ENCODE peak calls at places on chromosomes 13 and 19, in four cellular contexts. One of them, this sample, is unnamed.

GRCh38 chr19:41696402-41697197 is 8.5 kb upstream of the CEACAM7 start:
- DNase-seq in GM12878: no peak
- DNase-seq in K562: no peak
- DNase-seq in HepG2: no peak
- DNase-seq in this sample: peak; percentile 36

GRCh38 chr19:17216058-17216670 is 1.0 kb downstream of the USE1 start:
- DNase-seq in K562: no peak
- DNase-seq in GM12878: no peak
- DNase-seq in HepG2: no peak
- DNase-seq in this sample: no peak

GRCh38 chr19:35135389-35135909 is 590 bp upstream of the LGI4 start:
- DNase-seq in HepG2: peak; percentile 65
- DNase-seq in GM12878: no peak
- DNase-seq in K562: peak; percentile 92
- DNase-seq in this sample: peak; percentile 88

GRCh38 chr19:8302734-8303133 is 5.4 kb downstream of the CD320 start:
- DNase-seq in K562: no peak
- DNase-seq in GM12878: no peak
- DNase-seq in HepG2: no peak
- DNase-seq in this sample: peak; percentile 5

GRCh38 chr13:95858286-95859075 is 181.5 kb downstream of the DNAJC3 start:
- DNase-seq in GM12878: no peak
- DNase-seq in K562: no peak
- DNase-seq in HepG2: no peak
- DNase-seq in this sample: no peak

GRCh38 chr13:62879071-62879470 is 1463.4 kb upstream of the PCDH20 start:
- DNase-seq in GM12878: no peak
- DNase-seq in K562: no peak
- DNase-seq in HepG2: no peak
- DNase-seq in this sample: no peak

GRCh38 chr19:16369664-16370576 is 45.3 kb downstream of the KLF2 start:
- DNase-seq in GM12878: no peak
- DNase-seq in K562: no peak
- DNase-seq in HepG2: no peak
- DNase-seq in this sample: no peak

GRCh38 chr19:40465781-40466218 is 255 bp upstream of the BLVRB start:
- DNase-seq in GM12878: peak; percentile 96
- DNase-seq in K562: peak; percentile 96
- DNase-seq in HepG2: peak; percentile 96
- DNase-seq in this sample: peak; percentile 100

GRCh38 chr19:8304841-8305621 is 3.1 kb downstream of the CD320 start:
- DNase-seq in GM12878: no peak
- DNase-seq in HepG2: no peak
- DNase-seq in K562: peak; percentile 92
- DNase-seq in this sample: peak; percentile 90

GRCh38 chr19:13890136-13890535 is 13.2 kb downstream of the NANOS3 start:
- DNase-seq in GM12878: no peak
- DNase-seq in K562: no peak
- DNase-seq in HepG2: no peak
- DNase-seq in this sample: no peak

GRCh38 chr13:112713517-112714253 is 23.8 kb downstream of the ATP11A start:
- DNase-seq in K562: no peak
- DNase-seq in HepG2: no peak
- DNase-seq in GM12878: no peak
- DNase-seq in this sample: peak; percentile 8

GRCh38 chr13:102028846-102029245 is 373.0 kb downstream of the FGF14 start:
- DNase-seq in GM12878: no peak
- DNase-seq in K562: no peak
- DNase-seq in HepG2: no peak
- DNase-seq in this sample: no peak

GRCh38 chr19:49094505-49095482 is 9.5 kb downstream of the SNRNP70 start:
- DNase-seq in HepG2: no peak
- DNase-seq in GM12878: no peak
- DNase-seq in K562: no peak
- DNase-seq in this sample: no peak

GRCh38 chr13:106499905-106500304 is 35.6 kb downstream of the EFNB2 start:
- DNase-seq in GM12878: peak; percentile 15
- DNase-seq in K562: peak; percentile 5
- DNase-seq in HepG2: no peak
- DNase-seq in this sample: no peak

GRCh38 chr19:3100331-3100730 is 6.2 kb downstream of the GNA11 start:
- DNase-seq in HepG2: no peak
- DNase-seq in GM12878: no peak
- DNase-seq in K562: no peak
- DNase-seq in this sample: no peak

GRCh38 chr13:109151255-109151654 is 521.8 kb downstream of the MYO16 start:
- DNase-seq in K562: no peak
- DNase-seq in GM12878: no peak
- DNase-seq in HepG2: no peak
- DNase-seq in this sample: no peak

GRCh38 chr19:14554382-14554812 is 17.5 kb downstream of the NDUFB7 start:
- DNase-seq in GM12878: no peak
- DNase-seq in HepG2: peak; percentile 76
- DNase-seq in K562: no peak
- DNase-seq in this sample: no peak

GRCh38 chr13:98454389-98454881 is 122.5 kb downstream of the STK24 start:
- DNase-seq in GM12878: no peak
- DNase-seq in K562: no peak
- DNase-seq in HepG2: peak; percentile 41
- DNase-seq in this sample: no peak

GRCh38 chr13:45850020-45850613 is 1.4 kb downstream of the SIAH3 start:
- DNase-seq in GM12878: no peak
- DNase-seq in K562: no peak
- DNase-seq in HepG2: no peak
- DNase-seq in this sample: peak; percentile 52

GRCh38 chr13:59687028-59687427 is 476.7 kb downstream of the DIAPH3 start:
- DNase-seq in GM12878: no peak
- DNase-seq in HepG2: no peak
- DNase-seq in K562: no peak
- DNase-seq in this sample: no peak
- TF ChIP-seq TCF7 in GM12878: no peak
- TF ChIP-seq TCF7 in HepG2: no peak
- TF ChIP-seq TCF7 in K562: no peak
- TF ChIP-seq TCF7 in this sample: no peak

GRCh38 chr13:90375851-90376250 is 971.6 kb upstream of the MIR17HG start:
- DNase-seq in K562: no peak
- DNase-seq in GM12878: no peak
- DNase-seq in HepG2: no peak
- DNase-seq in this sample: no peak
- TF ChIP-seq TCF7 in K562: no peak
- TF ChIP-seq TCF7 in GM12878: no peak
- TF ChIP-seq TCF7 in HepG2: no peak
- TF ChIP-seq TCF7 in this sample: no peak

GRCh38 chr19:50891253-50891625 is 18.0 kb downstream of the KLK2 start:
- DNase-seq in K562: no peak
- DNase-seq in GM12878: no peak
- DNase-seq in HepG2: no peak
- DNase-seq in this sample: no peak
- TF ChIP-seq TCF7 in K562: no peak
- TF ChIP-seq TCF7 in GM12878: no peak
- TF ChIP-seq TCF7 in HepG2: no peak
- TF ChIP-seq TCF7 in this sample: no peak

DNA sequence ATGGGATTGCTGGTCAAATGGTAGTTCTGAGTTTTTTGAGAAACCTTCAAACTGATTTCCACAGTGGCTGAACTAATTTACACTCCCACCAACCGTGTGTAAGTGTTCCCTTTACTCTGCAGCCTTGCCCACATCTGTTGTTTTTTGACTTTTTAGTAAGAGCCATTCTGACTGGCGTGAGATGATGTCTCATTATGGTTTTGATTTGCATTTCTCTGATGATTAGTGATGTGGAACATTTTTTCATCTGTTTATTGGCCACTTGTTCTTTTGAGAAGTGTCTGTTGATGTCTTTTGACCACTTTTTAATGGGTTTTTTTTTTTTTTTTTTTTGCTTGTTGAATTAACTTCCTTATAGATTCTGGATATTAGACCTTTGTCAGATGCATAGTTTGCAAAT is 4.3 kb downstream of the CAB39L start:
- DNase-seq in GM12878: no peak
- DNase-seq in K562: no peak
- DNase-seq in HepG2: no peak
- DNase-seq in this sample: no peak
- TF ChIP-seq TCF7 in GM12878: no peak
- TF ChIP-seq TCF7 in K562: no peak
- TF ChIP-seq TCF7 in HepG2: no peak
- TF ChIP-seq TCF7 in this sample: no peak